ENCODE peak calls at places on chromosomes 3 and 15, in eight cellular contexts. X, Y, V, S, J, C, W and B are unnamed samples.

GRCh38 chr15:40909662-40910625 is 15.7 kb downstream of the VPS18 start:
- DNase-seq in Y (no peak), W (no peak), S (no peak), C (no peak), J (no peak), V (peak), X (no peak), B (peak)

GRCh38 chr15:27679621-27680521 is 419.2 kb downstream of the OCA2 start:
- DNase-seq in S (no peak), W (no peak), C (peak), Y (no peak), V (no peak), X (no peak), J (no peak), B (no peak)

GRCh38 chr3:124927454-124928079 is 7.0 kb downstream of the MUC13 start:
- DNase-seq in Y (no peak), V (no peak), C (no peak), J (no peak), X (no peak), W (no peak), S (no peak), B (no peak)

GRCh38 chr15:81016253-81017068 is 15.7 kb downstream of the TLNRD1 start:
- DNase-seq in Y (no peak), V (no peak), J (no peak), S (no peak), X (no peak), W (no peak), C (no peak), B (no peak)

GRCh38 chr3:51393096-51393495 is 2.0 kb downstream of the RBM15B start:
- DNase-seq in V (no peak), J (no peak), C (no peak), W (no peak), X (no peak), Y (no peak), S (no peak), B (no peak)

GRCh38 chr3:50515565-50516047 is 12.2 kb upstream of the CACNA2D2 start:
- DNase-seq in V (peak), X (no peak), C (peak), S (peak), W (peak), J (peak), Y (peak), B (peak)

GRCh38 chr15:59174846-59175831 is 31.5 kb upstream of the LDHAL6B start:
- DNase-seq in S (peak), X (peak), V (peak), W (peak), Y (peak), J (peak), C (peak), B (peak)

GRCh38 chr3:52444860-52445793 is at the start of gene SEMA3G:
- DNase-seq in S (peak), V (peak), J (peak), W (peak), X (peak), C (peak), Y (peak), B (peak)

GRCh38 chr3:69052567-69052898 is 400 bp upstream of the TMF1 start:
- DNase-seq in V (no peak), J (no peak), X (no peak), C (no peak), Y (no peak), S (no peak), W (no peak), B (no peak)

GRCh38 chr15:60469893-60470641 is 8.9 kb downstream of the ICE2 start:
- DNase-seq in C (no peak), J (no peak), S (no peak), X (peak), W (no peak), V (peak), Y (no peak), B (no peak)

GRCh38 chr15:98949624-98950023 is 58.0 kb downstream of the PGPEP1L start:
- DNase-seq in J (no peak), V (no peak), X (no peak), W (no peak), Y (no peak), C (no peak), S (no peak), B (no peak)

GRCh38 chr15:70604671-70605070 is 158.7 kb downstream of the UACA start:
- DNase-seq in S (no peak), W (no peak), J (no peak), C (peak), V (peak), X (peak), Y (no peak), B (peak)

GRCh38 chr3:163368168-163368567 is 1710.1 kb downstream of the SI start:
- DNase-seq in C (no peak), X (peak), W (no peak), J (peak), Y (no peak), S (no peak), V (no peak), B (no peak)

DNA sequence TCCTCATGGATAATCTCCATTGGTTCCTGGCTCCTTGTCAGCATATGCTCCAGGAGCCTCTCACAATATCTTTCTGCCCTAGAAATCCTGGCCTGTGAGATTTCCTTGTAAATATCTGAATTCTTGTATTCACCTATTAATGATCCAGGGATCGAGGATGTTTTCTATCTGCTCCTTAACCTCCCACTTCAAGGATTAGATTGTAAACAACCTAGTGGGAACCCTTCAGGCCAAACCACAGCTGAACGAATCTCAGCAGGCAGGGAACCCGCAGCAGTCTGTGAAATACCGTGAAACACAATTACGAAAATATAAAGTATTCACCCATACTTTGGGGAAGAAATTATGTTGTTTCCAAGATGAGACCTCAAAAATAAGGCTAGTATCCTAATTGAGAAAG is 215.9 kb downstream of the TIGIT start:
- DNase-seq in W (no peak), J (no peak), Y (no peak), S (no peak), C (no peak), X (no peak), V (no peak), B (no peak)
- H3K27ac ChIP-seq in W (no peak), J (no peak), Y (no peak), S (no peak), C (no peak), X (no peak), V (no peak), B (no peak)

GRCh38 chr3:45529697-45530096 is 64.9 kb upstream of the LIMD1 start:
- DNase-seq in C (no peak), V (no peak), J (no peak), X (no peak), W (no peak), Y (no peak), S (no peak), B (no peak)
- H3K27ac ChIP-seq in C (no peak), V (no peak), J (no peak), X (no peak), W (no peak), Y (no peak), S (no peak), B (no peak)

DNA sequence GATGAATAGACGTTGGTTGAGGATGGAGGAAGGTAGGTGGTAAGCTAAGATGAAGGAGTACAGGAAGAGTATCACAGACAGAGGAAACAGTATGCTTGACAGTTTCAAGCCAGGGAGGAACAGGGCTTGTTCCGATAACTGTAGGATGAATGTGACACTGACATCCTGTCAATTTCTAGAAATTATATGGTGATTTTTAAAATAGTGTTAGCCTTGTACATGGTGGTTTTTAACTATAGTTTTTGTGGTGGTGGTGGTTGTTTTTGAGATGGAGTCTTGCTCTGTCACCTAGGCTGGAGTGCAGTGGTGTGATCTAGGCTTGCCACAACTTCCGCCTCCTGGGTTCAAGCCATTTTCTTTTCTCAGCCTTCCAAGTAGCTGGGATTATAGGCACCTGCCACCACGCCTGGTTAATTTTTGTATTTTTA is 92.8 kb downstream of the FNDC3B start:
- DNase-seq in J (no peak), X (no peak), Y (no peak), W (no peak), S (no peak), C (no peak), V (no peak), B (no peak)
- H3K27ac ChIP-seq in J (peak), X (no peak), Y (no peak), W (no peak), S (no peak), C (no peak), V (no peak), B (peak)

DNA sequence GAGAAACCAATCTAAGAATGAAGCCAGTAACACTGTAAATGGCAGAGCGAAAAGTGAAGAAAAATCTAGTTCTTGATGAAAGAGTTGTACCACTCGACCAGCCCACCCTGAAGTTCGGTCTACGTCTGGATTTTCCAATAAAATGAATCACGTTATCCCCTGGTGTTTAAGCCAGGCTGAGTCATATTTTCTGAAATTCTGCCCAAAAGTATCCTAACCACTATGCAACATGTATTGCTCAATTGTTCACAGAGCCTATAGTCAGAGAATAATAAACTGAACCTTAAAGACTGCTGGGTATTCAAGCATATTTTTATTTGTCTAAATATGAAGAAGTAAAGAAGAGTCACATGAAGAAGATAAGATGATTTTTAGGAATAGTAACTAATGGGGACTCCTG is 245.7 kb downstream of the FGF12 start:
- DNase-seq in Y (no peak), C (no peak), X (peak), W (no peak), J (no peak), V (peak), S (no peak), B (no peak)
- H3K27ac ChIP-seq in Y (no peak), C (no peak), X (no peak), W (no peak), J (no peak), V (no peak), S (no peak), B (no peak)

GRCh38 chr15:73992594-73992898 is 451 bp upstream of the STOML1 start:
- DNase-seq in V (no peak), W (no peak), S (no peak), J (no peak), C (no peak), Y (no peak), X (no peak), B (no peak)

GRCh38 chr15:73994419-73994883 is at the start of gene PML:
- DNase-seq in C (peak), J (peak), W (peak), Y (peak), V (peak), X (peak), S (peak), B (peak)

GRCh38 chr15:73994912-73995622 is 551 bp downstream of the PML start:
- DNase-seq in S (no peak), V (peak), Y (peak), C (peak), W (peak), X (no peak), J (no peak), B (no peak)

GRCh38 chr15:73991726-73992593 is at the start of gene STOML1:
- DNase-seq in S (peak), W (peak), J (peak), V (peak), C (peak), X (peak), Y (peak), B (peak)

DNA sequence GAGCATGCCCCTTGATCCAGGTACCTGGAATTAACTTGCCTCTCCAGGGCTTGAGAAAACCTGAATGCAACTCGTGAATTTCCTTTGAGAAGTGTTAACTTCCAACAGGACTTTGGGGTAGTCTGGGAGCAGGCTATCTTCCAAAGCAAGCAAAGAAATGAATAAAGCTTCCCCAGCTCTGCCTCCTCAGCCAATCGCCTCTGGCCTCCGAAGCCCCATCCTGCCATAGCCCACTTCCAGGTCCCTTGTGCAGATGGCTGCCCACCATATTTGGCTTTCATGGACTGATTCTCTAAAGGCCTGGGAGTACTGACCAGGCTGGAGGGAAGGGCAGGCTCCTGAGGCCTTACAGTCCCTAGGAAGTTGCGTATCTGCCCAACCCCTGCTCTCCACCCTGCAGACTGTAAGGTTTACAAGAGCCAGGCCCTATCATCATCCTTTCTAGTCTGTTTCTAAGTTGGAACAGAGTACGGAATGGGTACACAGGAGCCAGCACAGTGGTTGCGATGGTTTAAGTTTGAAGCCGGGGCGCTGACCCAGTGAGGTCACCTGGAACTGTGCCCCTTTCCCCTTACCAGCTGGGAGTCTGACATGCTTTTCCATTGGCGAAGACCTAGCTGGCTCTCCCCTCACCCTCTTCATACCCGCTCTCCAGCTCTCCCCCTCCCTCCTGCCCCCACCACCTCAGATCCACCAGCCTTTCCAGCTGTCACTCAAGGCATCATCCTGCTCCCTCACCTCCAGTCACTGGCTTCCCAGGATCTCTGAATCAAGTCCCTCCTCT is 1.1 kb upstream of the PML start:
- DNase-seq in C (no peak), V (no peak), S (no peak), W (no peak), Y (no peak), X (no peak), J (no peak), B (no peak)
- H3K27ac ChIP-seq in C (no peak), V (no peak), S (peak), W (peak), Y (no peak), X (no peak), J (no peak), B (peak)